ENCODE peak calls at places on chromosomes 12 and 14, in four cellular contexts. One of them, this sample, is unnamed.

GRCh38 chr14:103140316-103141109 is 17.3 kb downstream of the TNFAIP2 start:
- DNase-seq in dermis blood vessel endothelial cell: no peak
- DNase-seq in BE2C: no peak
- DNase-seq in cardiac muscle cell: no peak
- DNase-seq in this sample: peak

GRCh38 chr14:94975366-94975765 is 182.0 kb downstream of the DICER1 start:
- DNase-seq in BE2C: no peak
- DNase-seq in dermis blood vessel endothelial cell: no peak
- DNase-seq in cardiac muscle cell: no peak
- DNase-seq in this sample: no peak

GRCh38 chr14:92967346-92967926 is 44.5 kb downstream of the CHGA start:
- DNase-seq in dermis blood vessel endothelial cell: no peak
- DNase-seq in cardiac muscle cell: no peak
- DNase-seq in BE2C: no peak
- DNase-seq in this sample: no peak

GRCh38 chr12:118430516-118430915 is 54.2 kb downstream of the SUDS3 start:
- DNase-seq in cardiac muscle cell: no peak
- DNase-seq in dermis blood vessel endothelial cell: peak
- DNase-seq in BE2C: no peak
- DNase-seq in this sample: no peak

GRCh38 chr12:45214071-45214470 is 1.8 kb upstream of the ANO6 start:
- DNase-seq in BE2C: no peak
- DNase-seq in dermis blood vessel endothelial cell: no peak
- DNase-seq in cardiac muscle cell: no peak
- DNase-seq in this sample: no peak

GRCh38 chr14:54633076-54633475 is 66.1 kb downstream of the SAMD4A start:
- DNase-seq in dermis blood vessel endothelial cell: no peak
- DNase-seq in BE2C: no peak
- DNase-seq in cardiac muscle cell: no peak
- DNase-seq in this sample: no peak

GRCh38 chr14:35121026-35121886 is 534 bp downstream of the PPP2R3C start:
- DNase-seq in BE2C: no peak
- DNase-seq in dermis blood vessel endothelial cell: peak
- DNase-seq in cardiac muscle cell: no peak
- DNase-seq in this sample: no peak

GRCh38 chr12:130320553-130320952 is 17.1 kb upstream of the PIWIL1 start:
- DNase-seq in dermis blood vessel endothelial cell: no peak
- DNase-seq in BE2C: no peak
- DNase-seq in cardiac muscle cell: no peak
- DNase-seq in this sample: no peak

GRCh38 chr12:84561362-84561761 is 351.2 kb downstream of the SLC6A15 start:
- DNase-seq in BE2C: no peak
- DNase-seq in dermis blood vessel endothelial cell: no peak
- DNase-seq in cardiac muscle cell: no peak
- DNase-seq in this sample: no peak

GRCh38 chr14:105710119-105711057 is 184.0 kb downstream of the TMEM121 start:
- DNase-seq in dermis blood vessel endothelial cell: no peak
- DNase-seq in cardiac muscle cell: no peak
- DNase-seq in BE2C: peak
- DNase-seq in this sample: no peak

GRCh38 chr12:43044241-43044640 is 454.7 kb upstream of the PRICKLE1 start:
- DNase-seq in BE2C: no peak
- DNase-seq in cardiac muscle cell: no peak
- DNase-seq in dermis blood vessel endothelial cell: no peak
- DNase-seq in this sample: peak

GRCh38 chr12:114381177-114381576 is 24.8 kb downstream of the TBX5 start:
- DNase-seq in cardiac muscle cell: peak
- DNase-seq in BE2C: no peak
- DNase-seq in dermis blood vessel endothelial cell: no peak
- DNase-seq in this sample: no peak

This sample was measured in mammary epithelial cell.